ENCODE peak calls at places on chromosomes 1 and 21, in seven cellular contexts. R, D, I, G, Q, K and L are unnamed samples.

GRCh38 chr1:234957330-234958065 is 171.1 kb downstream of the TOMM20 start:
- DNase-seq in R (no peak), D (peak; percentile 87), I (no peak), G (no peak), Q (no peak), K (no peak), L (no peak)

GRCh38 chr1:245154429-245155185 is at the start of gene KIF26B:
- DNase-seq in R (no peak), D (peak; percentile 45), I (peak; percentile 54), G (no peak), Q (peak; percentile 47), K (no peak), L (no peak)

GRCh38 chr21:44803651-44804050 is 2.0 kb upstream of the UBE2G2 start:
- DNase-seq in R (no peak), D (no peak), I (no peak), G (no peak), Q (no peak), K (no peak), L (no peak)

GRCh38 chr1:219784660-219785391 is 143.5 kb downstream of the SLC30A10 start:
- DNase-seq in R (no peak), D (no peak), I (no peak), G (no peak), Q (no peak), K (no peak), L (no peak)

GRCh38 chr1:118113261-118113660 is 71.8 kb downstream of the SPAG17 start:
- DNase-seq in R (no peak), D (no peak), I (no peak), G (no peak), Q (no peak), K (no peak), L (no peak)

GRCh38 chr1:25698252-25698651 is 81.7 kb downstream of the MAN1C1 start:
- DNase-seq in R (no peak), D (no peak), I (no peak), G (no peak), Q (no peak), K (no peak), L (no peak)

GRCh38 chr1:2363847-2364513 is 27.4 kb downstream of the MORN1 start:
- DNase-seq in R (no peak), D (no peak), I (no peak), G (no peak), Q (no peak), K (no peak), L (no peak)

GRCh38 chr1:208065862-208066261 is 154.9 kb upstream of the CD34 start:
- DNase-seq in R (no peak), D (no peak), I (peak; percentile 75), G (no peak), Q (no peak), K (no peak), L (no peak)

GRCh38 chr1:81183157-81183952 is 617.4 kb upstream of the ADGRL2 start:
- DNase-seq in R (no peak), D (no peak), I (no peak), G (no peak), Q (no peak), K (no peak), L (no peak)

GRCh38 chr1:180515857-180516388 is 13.5 kb upstream of the ACBD6 start:
- DNase-seq in R (no peak), D (peak; percentile 75), I (peak; percentile 77), G (peak; percentile 69), Q (peak; percentile 68), K (peak; percentile 9), L (peak; percentile 24)

GRCh38 chr1:86779308-86780191 is 75.2 kb downstream of the SH3GLB1 start:
- DNase-seq in R (no peak), D (peak; percentile 46), I (no peak), G (no peak), Q (no peak), K (no peak), L (no peak)

GRCh38 chr1:107076846-107077245 is 20.4 kb downstream of the PRMT6 start:
- DNase-seq in R (peak; percentile 43), D (peak; percentile 32), I (no peak), G (no peak), Q (no peak), K (no peak), L (no peak)

GRCh38 chr1:54798769-54799641 is 2.1 kb downstream of the TTC22 start:
- DNase-seq in R (no peak), D (peak; percentile 41), I (peak; percentile 59), G (no peak), Q (no peak), K (no peak), L (no peak)

GRCh38 chr1:15410223-15410883 is 665 bp downstream of the EFHD2 start:
- DNase-seq in R (no peak), D (no peak), I (no peak), G (no peak), Q (peak; percentile 39), K (no peak), L (no peak)

GRCh38 chr1:182279724-182280506 is 111.7 kb downstream of the GLUL start:
- DNase-seq in R (no peak), D (no peak), I (no peak), G (peak; percentile 87), Q (no peak), K (no peak), L (no peak)

GRCh38 chr1:9835758-9836631 is 12.2 kb upstream of the CLSTN1 start:
- DNase-seq in R (no peak), D (peak; percentile 15), I (peak; percentile 70), G (peak; percentile 40), Q (no peak), K (no peak), L (no peak)

GRCh38 chr21:18023099-18023498 is 203.9 kb upstream of the C21orf91 start:
- DNase-seq in R (no peak), D (no peak), I (no peak), G (no peak), Q (no peak), K (no peak), L (no peak)

GRCh38 chr21:44013380-44014088 is 1.4 kb downstream of the TRAPPC10 start:
- DNase-seq in R (no peak), D (no peak), I (peak; percentile 64), G (no peak), Q (peak; percentile 46), K (no peak), L (peak; percentile 14)

GRCh38 chr1:109427171-109427467 is 871 bp upstream of the PSMA5 start:
- DNase-seq in R (no peak), D (no peak), I (peak; percentile 8), G (no peak), Q (no peak), K (no peak), L (no peak)

GRCh38 chr1:235199441-235199840 is 38.4 kb upstream of the RBM34 start:
- DNase-seq in R (no peak), D (no peak), I (no peak), G (no peak), Q (no peak), K (no peak), L (no peak)

GRCh38 chr1:108108119-108108518 is 92.0 kb downstream of the SLC25A24 start:
- DNase-seq in R (no peak), D (no peak), I (no peak), G (no peak), Q (no peak), K (no peak), L (no peak)

GRCh38 chr1:200442537-200443169 is 32.8 kb upstream of the ZNF281 start:
- DNase-seq in R (no peak), D (no peak), I (no peak), G (no peak), Q (no peak), K (no peak), L (no peak)

GRCh38 chr1:113003751-113004690 is 48.0 kb upstream of the SLC16A1 start:
- DNase-seq in R (no peak), D (no peak), I (no peak), G (no peak), Q (no peak), K (no peak), L (no peak)

GRCh38 chr1:4761324-4761723 is 106.9 kb downstream of the AJAP1 start:
- DNase-seq in R (no peak), D (no peak), I (no peak), G (no peak), Q (no peak), K (no peak), L (no peak)

GRCh38 chr1:203284411-203285208 is 20.7 kb upstream of the BTG2 start:
- DNase-seq in R (no peak), D (no peak), I (no peak), G (no peak), Q (no peak), K (no peak), L (no peak)

GRCh38 chr1:245045087-245045881 is 109.5 kb upstream of the KIF26B start:
- DNase-seq in R (no peak), D (peak; percentile 39), I (peak; percentile 19), G (peak; percentile 30), Q (no peak), K (no peak), L (no peak)

GRCh38 chr1:222618880-222619321 is 1.0 kb downstream of the MIA3 start:
- DNase-seq in R (no peak), D (peak; percentile 35), I (peak; percentile 7), G (peak; percentile 15), Q (peak; percentile 27), K (no peak), L (no peak)

GRCh38 chr1:106926748-106927582 is 129.5 kb upstream of the PRMT6 start:
- DNase-seq in R (no peak), D (no peak), I (no peak), G (no peak), Q (no peak), K (no peak), L (no peak)

GRCh38 chr1:236608930-236609726 is 4.8 kb upstream of the HEATR1 start:
- DNase-seq in R (no peak), D (peak; percentile 75), I (peak; percentile 36), G (peak; percentile 64), Q (peak; percentile 33), K (no peak), L (no peak)

GRCh38 chr1:177181280-177181630 is 10.5 kb downstream of the BRINP2 start:
- DNase-seq in R (no peak), D (no peak), I (no peak), G (peak; percentile 26), Q (no peak), K (no peak), L (no peak)

GRCh38 chr1:41523071-41523470 is 38.6 kb upstream of the EDN2 start:
- DNase-seq in R (no peak), D (no peak), I (no peak), G (no peak), Q (no peak), K (no peak), L (no peak)

GRCh38 chr1:14835725-14836124 is 237.2 kb downstream of the KAZN start:
- DNase-seq in R (no peak), D (no peak), I (peak; percentile 56), G (no peak), Q (no peak), K (no peak), L (no peak)

GRCh38 chr1:151565500-151566189 is 25.5 kb downstream of the TUFT1 start:
- DNase-seq in R (no peak), D (no peak), I (no peak), G (no peak), Q (no peak), K (no peak), L (no peak)

GRCh38 chr1:10867914-10868598 is 71.6 kb upstream of the CASZ1 start:
- DNase-seq in R (no peak), D (no peak), I (no peak), G (peak; percentile 18), Q (no peak), K (no peak), L (no peak)

GRCh38 chr1:29670752-29671151 is 434.4 kb downstream of the PTPRU start:
- DNase-seq in R (no peak), D (no peak), I (no peak), G (no peak), Q (no peak), K (no peak), L (no peak)